ENCODE peak calls at places on chromosomes 4 and X, in nine cellular contexts. Q, D, G, T, Z, Y, P, S and X are unnamed samples.

GRCh38 chr4:54085284-54085683 is 14.7 kb upstream of the GSX2 start:
- DNase-seq in G (no peak), P (peak), D (no peak), T (no peak), Y (peak), Q (peak), S (peak), Z (no peak), X (peak)

GRCh38 chrX:153469811-153470410 is 465 bp downstream of the HAUS7 start:
- DNase-seq in Z (no peak), P (peak), T (peak), G (no peak), S (peak), Y (peak), D (no peak), Q (peak), X (peak)

GRCh38 chr4:113049421-113050355 is at the start of gene ANK2:
- DNase-seq in Z (peak), Q (no peak), P (peak), G (no peak), Y (peak), S (no peak), D (peak), T (peak), X (no peak)

GRCh38 chr4:17117746-17118145 is 219.3 kb upstream of the LDB2 start:
- DNase-seq in D (no peak), G (no peak), Z (no peak), T (no peak), Q (no peak), P (no peak), S (no peak), Y (peak), X (peak)

GRCh38 chrX:154399527-154400368 is 1.6 kb downstream of the RPL10 start:
- DNase-seq in P (no peak), D (no peak), Y (no peak), T (no peak), Q (no peak), G (no peak), Z (no peak), S (no peak), X (no peak)

GRCh38 chr4:168631241-168632151 is 134.6 kb downstream of the PALLD start:
- DNase-seq in S (peak), Q (peak), Z (no peak), T (peak), P (peak), Y (peak), D (peak), G (no peak), X (peak)

GRCh38 chr4:2443986-2444740 is 24.7 kb upstream of the RNF4 start:
- DNase-seq in D (no peak), T (no peak), Y (no peak), G (no peak), Q (no peak), S (no peak), Z (no peak), P (no peak), X (no peak)

GRCh38 chrX:55220119-55220794 is at the start of gene PAGE5:
- DNase-seq in P (no peak), G (no peak), Q (no peak), Y (no peak), Z (peak), S (no peak), D (no peak), T (no peak), X (no peak)